ENCODE peak calls at places on chromosomes 3 and 15, in seven cellular contexts. One of them, this sample, is unnamed.

GRCh38 chr3:35201221-35201620 is 438.1 kb upstream of the ARPP21 start:
- DNase-seq in foreskin fibroblast: no peak
- DNase-seq in heart left ventricle: no peak
- DNase-seq in neuronal stem cell: no peak
- DNase-seq in GM23248: no peak
- DNase-seq in fibroblast of pulmonary artery: no peak
- DNase-seq in CD4-positive, alpha-beta memory T cell: no peak
- DNase-seq in this sample: no peak

GRCh38 chr3:138935505-138935863 is 11.5 kb downstream of the FOXL2 start:
- DNase-seq in heart left ventricle: no peak
- DNase-seq in neuronal stem cell: no peak
- DNase-seq in GM23248: no peak
- DNase-seq in foreskin fibroblast: no peak
- DNase-seq in fibroblast of pulmonary artery: no peak
- DNase-seq in CD4-positive, alpha-beta memory T cell: no peak
- DNase-seq in this sample: no peak

GRCh38 chr3:193407688-193408087 is 29.1 kb upstream of the ATP13A5 start:
- DNase-seq in neuronal stem cell: no peak
- DNase-seq in foreskin fibroblast: no peak
- DNase-seq in GM23248: no peak
- DNase-seq in heart left ventricle: no peak
- DNase-seq in fibroblast of pulmonary artery: no peak
- DNase-seq in CD4-positive, alpha-beta memory T cell: no peak
- DNase-seq in this sample: no peak

GRCh38 chr3:73508330-73508954 is 116.3 kb downstream of the PDZRN3 start:
- DNase-seq in heart left ventricle: peak; percentile 52
- DNase-seq in neuronal stem cell: peak; percentile 31
- DNase-seq in GM23248: peak; percentile 85
- DNase-seq in foreskin fibroblast: peak; percentile 83
- DNase-seq in CD4-positive, alpha-beta memory T cell: peak; percentile 2
- DNase-seq in fibroblast of pulmonary artery: peak; percentile 81
- DNase-seq in this sample: peak; percentile 76

GRCh38 chr3:29914861-29915524 is 634.1 kb downstream of the RBMS3 start:
- DNase-seq in fibroblast of pulmonary artery: peak; percentile 17
- DNase-seq in foreskin fibroblast: peak; percentile 83
- DNase-seq in neuronal stem cell: no peak
- DNase-seq in CD4-positive, alpha-beta memory T cell: no peak
- DNase-seq in GM23248: peak; percentile 86
- DNase-seq in heart left ventricle: no peak
- DNase-seq in this sample: peak; percentile 91

GRCh38 chr3:42697326-42698051 is 5.1 kb downstream of the HHATL start:
- DNase-seq in heart left ventricle: no peak
- DNase-seq in GM23248: no peak
- DNase-seq in fibroblast of pulmonary artery: no peak
- DNase-seq in foreskin fibroblast: no peak
- DNase-seq in neuronal stem cell: no peak
- DNase-seq in CD4-positive, alpha-beta memory T cell: no peak
- DNase-seq in this sample: no peak

GRCh38 chr3:183050706-183051105 is 48.6 kb downstream of the MCCC1 start:
- DNase-seq in fibroblast of pulmonary artery: no peak
- DNase-seq in GM23248: no peak
- DNase-seq in foreskin fibroblast: no peak
- DNase-seq in neuronal stem cell: no peak
- DNase-seq in CD4-positive, alpha-beta memory T cell: no peak
- DNase-seq in heart left ventricle: no peak
- DNase-seq in this sample: no peak

GRCh38 chr15:76139368-76140068 is 79.7 kb downstream of the TMEM266 start:
- DNase-seq in fibroblast of pulmonary artery: peak; percentile 84
- DNase-seq in GM23248: peak; percentile 79
- DNase-seq in CD4-positive, alpha-beta memory T cell: peak; percentile 56
- DNase-seq in neuronal stem cell: peak; percentile 80
- DNase-seq in foreskin fibroblast: peak; percentile 85
- DNase-seq in heart left ventricle: peak; percentile 59
- DNase-seq in this sample: peak; percentile 77

GRCh38 chr3:169573129-169573528 is 90.4 kb downstream of the MECOM start:
- DNase-seq in CD4-positive, alpha-beta memory T cell: no peak
- DNase-seq in neuronal stem cell: no peak
- DNase-seq in heart left ventricle: no peak
- DNase-seq in fibroblast of pulmonary artery: peak; percentile 35
- DNase-seq in GM23248: peak; percentile 20
- DNase-seq in foreskin fibroblast: peak; percentile 3
- DNase-seq in this sample: no peak

GRCh38 chr15:20351448-20351961 is 190.1 kb downstream of the GOLGA6L6 start:
- DNase-seq in fibroblast of pulmonary artery: no peak
- DNase-seq in GM23248: no peak
- DNase-seq in CD4-positive, alpha-beta memory T cell: no peak
- DNase-seq in heart left ventricle: peak; percentile 32
- DNase-seq in neuronal stem cell: no peak
- DNase-seq in foreskin fibroblast: no peak
- DNase-seq in this sample: no peak

GRCh38 chr15:92393287-92393993 is at the start of gene ST8SIA2:
- DNase-seq in CD4-positive, alpha-beta memory T cell: no peak
- DNase-seq in GM23248: peak; percentile 39
- DNase-seq in neuronal stem cell: peak; percentile 75
- DNase-seq in foreskin fibroblast: no peak
- DNase-seq in heart left ventricle: peak; percentile 34
- DNase-seq in fibroblast of pulmonary artery: no peak
- DNase-seq in this sample: peak; percentile 3

GRCh38 chr3:188529228-188529627 is 375.3 kb downstream of the LPP start:
- DNase-seq in neuronal stem cell: no peak
- DNase-seq in GM23248: peak; percentile 14
- DNase-seq in heart left ventricle: no peak
- DNase-seq in CD4-positive, alpha-beta memory T cell: no peak
- DNase-seq in foreskin fibroblast: peak; percentile 37
- DNase-seq in fibroblast of pulmonary artery: peak; percentile 27
- DNase-seq in this sample: peak; percentile 22

GRCh38 chr15:90959894-90960293 is 5.2 kb downstream of the RCCD1 start:
- DNase-seq in neuronal stem cell: no peak
- DNase-seq in fibroblast of pulmonary artery: peak; percentile 21
- DNase-seq in CD4-positive, alpha-beta memory T cell: no peak
- DNase-seq in heart left ventricle: peak; percentile 73
- DNase-seq in foreskin fibroblast: peak; percentile 83
- DNase-seq in GM23248: peak; percentile 58
- DNase-seq in this sample: no peak

GRCh38 chr15:52784799-52785671 is 5.1 kb downstream of the ONECUT1 start:
- DNase-seq in foreskin fibroblast: no peak
- DNase-seq in neuronal stem cell: peak; percentile 23
- DNase-seq in GM23248: no peak
- DNase-seq in heart left ventricle: no peak
- DNase-seq in CD4-positive, alpha-beta memory T cell: no peak
- DNase-seq in fibroblast of pulmonary artery: no peak
- DNase-seq in this sample: no peak

GRCh38 chr3:133849346-133849745 is 43.7 kb downstream of the SRPRB start:
- DNase-seq in heart left ventricle: no peak
- DNase-seq in neuronal stem cell: no peak
- DNase-seq in fibroblast of pulmonary artery: no peak
- DNase-seq in foreskin fibroblast: no peak
- DNase-seq in GM23248: no peak
- DNase-seq in CD4-positive, alpha-beta memory T cell: no peak
- DNase-seq in this sample: peak; percentile 12

GRCh38 chr3:50405249-50405648 is 45.9 kb upstream of the TMEM115 start:
- DNase-seq in GM23248: peak; percentile 30
- DNase-seq in heart left ventricle: no peak
- DNase-seq in neuronal stem cell: peak; percentile 76
- DNase-seq in fibroblast of pulmonary artery: peak; percentile 23
- DNase-seq in CD4-positive, alpha-beta memory T cell: no peak
- DNase-seq in foreskin fibroblast: peak; percentile 26
- DNase-seq in this sample: peak; percentile 10

GRCh38 chr3:28901029-28901428 is 379.8 kb upstream of the RBMS3 start:
- DNase-seq in GM23248: peak; percentile 37
- DNase-seq in foreskin fibroblast: peak; percentile 68
- DNase-seq in neuronal stem cell: no peak
- DNase-seq in CD4-positive, alpha-beta memory T cell: no peak
- DNase-seq in fibroblast of pulmonary artery: peak; percentile 82
- DNase-seq in heart left ventricle: no peak
- DNase-seq in this sample: peak; percentile 47

GRCh38 chr3:115071611-115072010 is 75.5 kb downstream of the ZBTB20 start:
- DNase-seq in CD4-positive, alpha-beta memory T cell: no peak
- DNase-seq in neuronal stem cell: no peak
- DNase-seq in GM23248: peak; percentile 91
- DNase-seq in heart left ventricle: no peak
- DNase-seq in fibroblast of pulmonary artery: peak; percentile 20
- DNase-seq in foreskin fibroblast: peak; percentile 86
- DNase-seq in this sample: peak; percentile 39

GRCh38 chr3:31244929-31245817 is 287.6 kb upstream of the STT3B start:
- DNase-seq in foreskin fibroblast: no peak
- DNase-seq in CD4-positive, alpha-beta memory T cell: no peak
- DNase-seq in fibroblast of pulmonary artery: peak; percentile 20
- DNase-seq in GM23248: no peak
- DNase-seq in neuronal stem cell: no peak
- DNase-seq in heart left ventricle: no peak
- DNase-seq in this sample: no peak

GRCh38 chr3:127637546-127637945 is 8.6 kb downstream of the PODXL2 start:
- DNase-seq in heart left ventricle: no peak
- DNase-seq in neuronal stem cell: no peak
- DNase-seq in fibroblast of pulmonary artery: no peak
- DNase-seq in GM23248: peak; percentile 46
- DNase-seq in CD4-positive, alpha-beta memory T cell: peak; percentile 34
- DNase-seq in foreskin fibroblast: peak; percentile 51
- DNase-seq in this sample: no peak

GRCh38 chr3:127644641-127645040 is 15.7 kb downstream of the PODXL2 start:
- DNase-seq in foreskin fibroblast: no peak
- DNase-seq in fibroblast of pulmonary artery: no peak
- DNase-seq in heart left ventricle: no peak
- DNase-seq in CD4-positive, alpha-beta memory T cell: no peak
- DNase-seq in GM23248: no peak
- DNase-seq in neuronal stem cell: no peak
- DNase-seq in this sample: no peak

GRCh38 chr3:127639173-127640030 is 10.4 kb downstream of the PODXL2 start:
- DNase-seq in CD4-positive, alpha-beta memory T cell: no peak
- DNase-seq in GM23248: peak; percentile 70
- DNase-seq in neuronal stem cell: no peak
- DNase-seq in heart left ventricle: no peak
- DNase-seq in fibroblast of pulmonary artery: peak; percentile 8
- DNase-seq in foreskin fibroblast: peak; percentile 80
- DNase-seq in this sample: peak; percentile 3

GRCh38 chr3:127637971-127638370 is 9.0 kb downstream of the PODXL2 start:
- DNase-seq in fibroblast of pulmonary artery: no peak
- DNase-seq in GM23248: no peak
- DNase-seq in CD4-positive, alpha-beta memory T cell: no peak
- DNase-seq in heart left ventricle: no peak
- DNase-seq in neuronal stem cell: no peak
- DNase-seq in foreskin fibroblast: peak; percentile 20
- DNase-seq in this sample: no peak

GRCh38 chr3:127640031-127640355 is 11.0 kb downstream of the PODXL2 start:
- DNase-seq in CD4-positive, alpha-beta memory T cell: no peak
- DNase-seq in foreskin fibroblast: no peak
- DNase-seq in heart left ventricle: no peak
- DNase-seq in neuronal stem cell: no peak
- DNase-seq in fibroblast of pulmonary artery: no peak
- DNase-seq in GM23248: no peak
- DNase-seq in this sample: no peak
- H3K4me3 ChIP-seq in CD4-positive, alpha-beta memory T cell: no peak overlapping the region
- H3K4me3 ChIP-seq in foreskin fibroblast: no peak overlapping the region
- H3K4me3 ChIP-seq in heart left ventricle: no peak overlapping the region
- H3K4me3 ChIP-seq in neuronal stem cell: no peak overlapping the region
- H3K4me3 ChIP-seq in fibroblast of pulmonary artery: no peak overlapping the region
- H3K4me3 ChIP-seq in GM23248: no peak overlapping the region
- H3K4me3 ChIP-seq in this sample: no peak overlapping the region

DNA sequence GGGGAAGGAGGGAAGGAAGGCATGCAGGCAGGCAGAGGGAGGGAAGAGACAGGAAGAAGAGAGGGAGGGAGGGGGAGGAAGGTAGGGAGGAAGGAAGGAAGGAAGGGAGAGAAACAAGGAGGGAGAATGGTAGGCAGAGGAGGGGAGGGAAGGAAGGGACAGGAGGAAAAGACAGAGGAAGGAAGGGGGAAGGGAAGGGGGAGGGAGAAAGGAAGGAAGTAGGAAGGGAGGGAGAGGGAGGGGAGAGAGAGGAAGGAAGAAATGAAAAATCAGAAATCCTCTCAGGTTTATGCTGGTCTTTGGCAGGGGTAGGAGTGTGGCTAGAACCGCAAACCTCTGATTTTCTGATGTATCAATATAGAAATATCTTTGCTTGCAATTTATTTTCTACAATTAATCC is 4.2 kb downstream of the PRTG start:
- DNase-seq in neuronal stem cell: no peak
- DNase-seq in foreskin fibroblast: no peak
- DNase-seq in CD4-positive, alpha-beta memory T cell: no peak
- DNase-seq in fibroblast of pulmonary artery: no peak
- DNase-seq in heart left ventricle: no peak
- DNase-seq in GM23248: no peak
- DNase-seq in this sample: no peak
- H3K4me3 ChIP-seq in neuronal stem cell: no peak overlapping the region
- H3K4me3 ChIP-seq in foreskin fibroblast: no peak overlapping the region
- H3K4me3 ChIP-seq in CD4-positive, alpha-beta memory T cell: no peak overlapping the region
- H3K4me3 ChIP-seq in fibroblast of pulmonary artery: no peak overlapping the region
- H3K4me3 ChIP-seq in heart left ventricle: no peak overlapping the region
- H3K4me3 ChIP-seq in GM23248: no peak overlapping the region
- H3K4me3 ChIP-seq in this sample: no peak overlapping the region

GRCh38 chr15:56805466-56806146 is 72.3 kb upstream of the ZNF280D start:
- DNase-seq in CD4-positive, alpha-beta memory T cell: no peak
- DNase-seq in foreskin fibroblast: peak; percentile 88
- DNase-seq in fibroblast of pulmonary artery: peak; percentile 91
- DNase-seq in neuronal stem cell: no peak
- DNase-seq in GM23248: peak; percentile 95
- DNase-seq in heart left ventricle: no peak
- DNase-seq in this sample: peak; percentile 90

GRCh38 chr15:56804279-56804678 is 71.0 kb upstream of the ZNF280D start:
- DNase-seq in neuronal stem cell: no peak
- DNase-seq in foreskin fibroblast: no peak
- DNase-seq in heart left ventricle: no peak
- DNase-seq in GM23248: no peak
- DNase-seq in CD4-positive, alpha-beta memory T cell: no peak
- DNase-seq in fibroblast of pulmonary artery: no peak
- DNase-seq in this sample: no peak

GRCh38 chr15:56804908-56805307 is 71.6 kb upstream of the ZNF280D start:
- DNase-seq in CD4-positive, alpha-beta memory T cell: no peak
- DNase-seq in heart left ventricle: no peak
- DNase-seq in GM23248: peak; percentile 45
- DNase-seq in neuronal stem cell: no peak
- DNase-seq in fibroblast of pulmonary artery: peak; percentile 51
- DNase-seq in foreskin fibroblast: peak; percentile 41
- DNase-seq in this sample: peak; percentile 51

GRCh38 chr15:56808160-56808559 is 74.9 kb upstream of the ZNF280D start:
- DNase-seq in GM23248: no peak
- DNase-seq in foreskin fibroblast: no peak
- DNase-seq in neuronal stem cell: no peak
- DNase-seq in CD4-positive, alpha-beta memory T cell: no peak
- DNase-seq in heart left ventricle: no peak
- DNase-seq in fibroblast of pulmonary artery: no peak
- DNase-seq in this sample: no peak

GRCh38 chr15:56806147-56806536 is 72.8 kb upstream of the ZNF280D start:
- DNase-seq in neuronal stem cell: no peak
- DNase-seq in heart left ventricle: no peak
- DNase-seq in fibroblast of pulmonary artery: no peak
- DNase-seq in GM23248: no peak
- DNase-seq in foreskin fibroblast: no peak
- DNase-seq in CD4-positive, alpha-beta memory T cell: no peak
- DNase-seq in this sample: no peak
- H3K4me3 ChIP-seq in neuronal stem cell: no peak overlapping the region
- H3K4me3 ChIP-seq in heart left ventricle: peak overlapping the region; percentile 17
- H3K4me3 ChIP-seq in fibroblast of pulmonary artery: peak overlapping the region; percentile 40
- H3K4me3 ChIP-seq in GM23248: peak overlapping the region; percentile 67
- H3K4me3 ChIP-seq in foreskin fibroblast: no peak overlapping the region
- H3K4me3 ChIP-seq in CD4-positive, alpha-beta memory T cell: no peak overlapping the region
- H3K4me3 ChIP-seq in this sample: no peak overlapping the region

DNA sequence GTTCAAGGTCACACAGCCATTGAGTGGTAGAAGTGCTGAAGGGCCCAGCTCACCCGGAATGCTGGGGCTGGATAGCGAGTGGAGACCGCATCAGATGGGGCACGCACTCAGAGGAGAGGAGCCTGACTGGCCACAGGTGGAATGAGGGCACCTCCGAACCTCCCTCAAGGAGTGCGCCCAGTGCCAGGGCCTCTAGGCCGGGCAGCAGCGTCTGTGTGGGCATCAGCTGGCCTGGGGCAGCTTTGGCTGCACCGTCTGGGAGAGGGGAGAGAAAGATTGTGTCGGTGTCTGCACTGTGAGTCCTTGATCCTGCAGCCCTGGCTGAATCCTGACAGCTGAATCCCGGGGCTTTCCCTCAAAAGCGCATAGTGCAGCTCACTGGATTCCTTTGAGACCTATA is 677 bp downstream of the ANKDD1A start:
- DNase-seq in fibroblast of pulmonary artery: no peak
- DNase-seq in heart left ventricle: no peak
- DNase-seq in foreskin fibroblast: no peak
- DNase-seq in neuronal stem cell: no peak
- DNase-seq in GM23248: no peak
- DNase-seq in CD4-positive, alpha-beta memory T cell: no peak
- DNase-seq in this sample: no peak
- H3K4me3 ChIP-seq in fibroblast of pulmonary artery: peak overlapping the region; percentile 53
- H3K4me3 ChIP-seq in heart left ventricle: peak overlapping the region; percentile 57
- H3K4me3 ChIP-seq in foreskin fibroblast: peak overlapping the region; percentile 53
- H3K4me3 ChIP-seq in neuronal stem cell: peak overlapping the region; percentile 84
- H3K4me3 ChIP-seq in GM23248: no peak overlapping the region
- H3K4me3 ChIP-seq in CD4-positive, alpha-beta memory T cell: no peak overlapping the region
- H3K4me3 ChIP-seq in this sample: no peak overlapping the region

This sample was measured in fibroblast of mammary gland.